ENCODE peak calls at places on chromosome 9, in eight cellular contexts. One of them, this sample, is unnamed.

GRCh38 chr9:22992781-22993180 is 546.2 kb downstream of the DMRTA1 start:
- DNase-seq in fibroblast of the aortic adventitia: no peak
- DNase-seq in kidney: no peak
- DNase-seq in pancreas: no peak
- DNase-seq in H9: no peak
- DNase-seq in PC-9: no peak
- DNase-seq in fibroblast of mammary gland: peak
- DNase-seq in right atrium auricular region: no peak
- DNase-seq in this sample: no peak

GRCh38 chr9:6413365-6414263 is 615 bp downstream of the UHRF2 start:
- DNase-seq in fibroblast of the aortic adventitia: no peak
- DNase-seq in kidney: peak
- DNase-seq in pancreas: peak
- DNase-seq in H9: peak
- DNase-seq in PC-9: no peak
- DNase-seq in fibroblast of mammary gland: peak
- DNase-seq in right atrium auricular region: no peak
- DNase-seq in this sample: peak

GRCh38 chr9:134010310-134010709 is 15.0 kb upstream of the BRD3OS start:
- DNase-seq in fibroblast of the aortic adventitia: no peak
- DNase-seq in kidney: peak
- DNase-seq in pancreas: no peak
- DNase-seq in H9: no peak
- DNase-seq in PC-9: no peak
- DNase-seq in fibroblast of mammary gland: no peak
- DNase-seq in right atrium auricular region: no peak
- DNase-seq in this sample: no peak

GRCh38 chr9:125761685-125762084 is 14.5 kb downstream of the PBX3 start:
- DNase-seq in fibroblast of the aortic adventitia: no peak
- DNase-seq in kidney: no peak
- DNase-seq in pancreas: no peak
- DNase-seq in H9: no peak
- DNase-seq in PC-9: no peak
- DNase-seq in fibroblast of mammary gland: no peak
- DNase-seq in right atrium auricular region: no peak
- DNase-seq in this sample: no peak

GRCh38 chr9:30103647-30104394 is 2280.6 kb upstream of the ACO1 start:
- DNase-seq in fibroblast of the aortic adventitia: no peak
- DNase-seq in kidney: no peak
- DNase-seq in pancreas: no peak
- DNase-seq in H9: no peak
- DNase-seq in PC-9: no peak
- DNase-seq in fibroblast of mammary gland: no peak
- DNase-seq in right atrium auricular region: no peak
- DNase-seq in this sample: no peak

GRCh38 chr9:90546200-90546599 is 96.4 kb downstream of the DIRAS2 start:
- DNase-seq in fibroblast of the aortic adventitia: peak
- DNase-seq in kidney: no peak
- DNase-seq in pancreas: no peak
- DNase-seq in H9: no peak
- DNase-seq in PC-9: peak
- DNase-seq in fibroblast of mammary gland: peak
- DNase-seq in right atrium auricular region: no peak
- DNase-seq in this sample: peak

GRCh38 chr9:75979362-75979761 is 88.9 kb downstream of the PCSK5 start:
- DNase-seq in fibroblast of the aortic adventitia: no peak
- DNase-seq in kidney: no peak
- DNase-seq in pancreas: no peak
- DNase-seq in H9: peak
- DNase-seq in PC-9: no peak
- DNase-seq in fibroblast of mammary gland: peak
- DNase-seq in right atrium auricular region: no peak
- DNase-seq in this sample: no peak

GRCh38 chr9:17137576-17137975 is 2.7 kb downstream of the CNTLN start:
- DNase-seq in fibroblast of the aortic adventitia: peak
- DNase-seq in kidney: no peak
- DNase-seq in pancreas: no peak
- DNase-seq in H9: no peak
- DNase-seq in PC-9: no peak
- DNase-seq in fibroblast of mammary gland: peak
- DNase-seq in right atrium auricular region: no peak
- DNase-seq in this sample: no peak

GRCh38 chr9:32992596-32993238 is 8.7 kb downstream of the APTX start:
- DNase-seq in fibroblast of the aortic adventitia: peak
- DNase-seq in kidney: no peak
- DNase-seq in pancreas: no peak
- DNase-seq in H9: no peak
- DNase-seq in PC-9: no peak
- DNase-seq in fibroblast of mammary gland: peak
- DNase-seq in right atrium auricular region: no peak
- DNase-seq in this sample: no peak

GRCh38 chr9:3181049-3181953 is 337.4 kb upstream of the PUM3 start:
- DNase-seq in fibroblast of the aortic adventitia: peak
- DNase-seq in kidney: peak
- DNase-seq in pancreas: peak
- DNase-seq in H9: peak
- DNase-seq in PC-9: no peak
- DNase-seq in fibroblast of mammary gland: peak
- DNase-seq in right atrium auricular region: no peak
- DNase-seq in this sample: peak

GRCh38 chr9:29691758-29692407 is 2118.6 kb upstream of the C9orf72 start:
- DNase-seq in fibroblast of the aortic adventitia: peak
- DNase-seq in kidney: no peak
- DNase-seq in pancreas: peak
- DNase-seq in H9: peak
- DNase-seq in PC-9: no peak
- DNase-seq in fibroblast of mammary gland: peak
- DNase-seq in right atrium auricular region: no peak
- DNase-seq in this sample: peak

GRCh38 chr9:76877961-76878360 is 28.0 kb downstream of the PRUNE2 start:
- DNase-seq in fibroblast of the aortic adventitia: no peak
- DNase-seq in kidney: no peak
- DNase-seq in pancreas: no peak
- DNase-seq in H9: no peak
- DNase-seq in PC-9: no peak
- DNase-seq in fibroblast of mammary gland: peak
- DNase-seq in right atrium auricular region: no peak
- DNase-seq in this sample: no peak

GRCh38 chr9:110875275-110875674 is 163.0 kb downstream of the LPAR1 start:
- DNase-seq in fibroblast of the aortic adventitia: no peak
- DNase-seq in kidney: no peak
- DNase-seq in pancreas: no peak
- DNase-seq in H9: peak
- DNase-seq in PC-9: no peak
- DNase-seq in fibroblast of mammary gland: no peak
- DNase-seq in right atrium auricular region: peak
- DNase-seq in this sample: peak

GRCh38 chr9:114001410-114001685 is 76.8 kb downstream of the AMBP start:
- DNase-seq in fibroblast of the aortic adventitia: no peak
- DNase-seq in kidney: no peak
- DNase-seq in pancreas: no peak
- DNase-seq in H9: no peak
- DNase-seq in PC-9: no peak
- DNase-seq in fibroblast of mammary gland: no peak
- DNase-seq in right atrium auricular region: no peak
- DNase-seq in this sample: no peak

DNA sequence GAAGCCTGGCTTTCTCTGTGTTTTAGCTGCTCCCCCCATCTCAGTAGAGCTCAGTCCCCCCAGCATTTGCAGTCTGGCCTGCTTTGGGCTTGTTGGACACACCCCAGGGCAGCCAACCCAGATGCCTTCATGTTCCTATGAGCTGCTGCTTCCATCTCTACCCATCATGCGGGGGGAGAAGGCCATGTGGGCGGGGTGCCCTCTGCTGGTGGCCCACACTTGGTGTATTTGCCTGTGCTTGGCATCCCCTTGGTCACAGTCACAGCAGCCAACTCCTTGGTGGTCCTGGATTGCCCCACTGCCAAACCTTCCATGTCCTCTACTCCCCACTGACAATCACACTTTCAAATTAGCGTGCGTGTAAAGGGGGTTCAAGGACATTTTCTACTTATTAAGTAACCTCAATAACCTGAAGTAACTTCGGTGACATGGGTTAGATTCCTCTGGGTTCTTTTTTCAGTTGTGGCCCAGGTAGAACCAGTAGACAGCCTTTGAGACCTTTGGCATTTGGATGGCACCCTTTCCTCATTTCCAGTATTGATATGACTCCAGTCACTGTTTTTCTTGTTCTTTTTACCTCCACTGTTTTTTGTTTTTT is 42.8 kb downstream of the SNX30 start:
- DNase-seq in fibroblast of the aortic adventitia: peak
- DNase-seq in kidney: peak
- DNase-seq in pancreas: peak
- DNase-seq in H9: peak
- DNase-seq in PC-9: no peak
- DNase-seq in fibroblast of mammary gland: peak
- DNase-seq in right atrium auricular region: peak
- DNase-seq in this sample: peak
- TF ChIP-seq CTCF in fibroblast of the aortic adventitia: peak
- TF ChIP-seq CTCF in kidney: peak
- TF ChIP-seq CTCF in pancreas: no peak
- TF ChIP-seq CTCF in H9: peak
- TF ChIP-seq CTCF in PC-9: peak
- TF ChIP-seq CTCF in fibroblast of mammary gland: peak
- TF ChIP-seq CTCF in right atrium auricular region: peak
- TF ChIP-seq CTCF in this sample: peak

GRCh38 chr9:118170032-118170955 is 466.1 kb downstream of the TLR4 start:
- DNase-seq in fibroblast of the aortic adventitia: peak
- DNase-seq in kidney: peak
- DNase-seq in pancreas: no peak
- DNase-seq in H9: peak
- DNase-seq in PC-9: no peak
- DNase-seq in fibroblast of mammary gland: peak
- DNase-seq in right atrium auricular region: no peak
- DNase-seq in this sample: peak
- TF ChIP-seq CTCF in fibroblast of the aortic adventitia: peak
- TF ChIP-seq CTCF in kidney: no peak
- TF ChIP-seq CTCF in pancreas: no peak
- TF ChIP-seq CTCF in H9: peak
- TF ChIP-seq CTCF in PC-9: peak
- TF ChIP-seq CTCF in fibroblast of mammary gland: peak
- TF ChIP-seq CTCF in right atrium auricular region: peak
- TF ChIP-seq CTCF in this sample: peak

GRCh38 chr9:35713578-35713977 is 18.4 kb downstream of the TLN1 start:
- DNase-seq in fibroblast of the aortic adventitia: no peak
- DNase-seq in kidney: no peak
- DNase-seq in pancreas: no peak
- DNase-seq in H9: no peak
- DNase-seq in PC-9: no peak
- DNase-seq in fibroblast of mammary gland: no peak
- DNase-seq in right atrium auricular region: no peak
- DNase-seq in this sample: no peak

GRCh38 chr9:35714123-35714522 is 17.9 kb downstream of the TLN1 start:
- DNase-seq in fibroblast of the aortic adventitia: no peak
- DNase-seq in kidney: peak
- DNase-seq in pancreas: no peak
- DNase-seq in H9: no peak
- DNase-seq in PC-9: no peak
- DNase-seq in fibroblast of mammary gland: no peak
- DNase-seq in right atrium auricular region: no peak
- DNase-seq in this sample: no peak

GRCh38 chr9:35710818-35711500 is 21.0 kb downstream of the TLN1 start:
- DNase-seq in fibroblast of the aortic adventitia: no peak
- DNase-seq in kidney: peak
- DNase-seq in pancreas: no peak
- DNase-seq in H9: no peak
- DNase-seq in PC-9: no peak
- DNase-seq in fibroblast of mammary gland: no peak
- DNase-seq in right atrium auricular region: no peak
- DNase-seq in this sample: no peak

GRCh38 chr9:35712762-35713400 is 19.1 kb downstream of the TLN1 start:
- DNase-seq in fibroblast of the aortic adventitia: no peak
- DNase-seq in kidney: peak
- DNase-seq in pancreas: no peak
- DNase-seq in H9: peak
- DNase-seq in PC-9: no peak
- DNase-seq in fibroblast of mammary gland: no peak
- DNase-seq in right atrium auricular region: no peak
- DNase-seq in this sample: no peak

GRCh38 chr9:35711501-35712428 is 20.2 kb downstream of the TLN1 start:
- DNase-seq in fibroblast of the aortic adventitia: no peak
- DNase-seq in kidney: peak
- DNase-seq in pancreas: no peak
- DNase-seq in H9: no peak
- DNase-seq in PC-9: peak
- DNase-seq in fibroblast of mammary gland: no peak
- DNase-seq in right atrium auricular region: no peak
- DNase-seq in this sample: no peak
- TF ChIP-seq CTCF in fibroblast of the aortic adventitia: no peak
- TF ChIP-seq CTCF in kidney: no peak
- TF ChIP-seq CTCF in pancreas: no peak
- TF ChIP-seq CTCF in H9: no peak
- TF ChIP-seq CTCF in PC-9: no peak
- TF ChIP-seq CTCF in fibroblast of mammary gland: no peak
- TF ChIP-seq CTCF in right atrium auricular region: no peak
- TF ChIP-seq CTCF in this sample: no peak

GRCh38 chr9:136290508-136291000 is 13.3 kb downstream of the CCDC187 start:
- DNase-seq in fibroblast of the aortic adventitia: no peak
- DNase-seq in kidney: peak
- DNase-seq in pancreas: peak
- DNase-seq in H9: no peak
- DNase-seq in PC-9: no peak
- DNase-seq in fibroblast of mammary gland: no peak
- DNase-seq in right atrium auricular region: no peak
- DNase-seq in this sample: no peak

GRCh38 chr9:136291306-136292025 is 12.4 kb downstream of the CCDC187 start:
- DNase-seq in fibroblast of the aortic adventitia: no peak
- DNase-seq in kidney: peak
- DNase-seq in pancreas: no peak
- DNase-seq in H9: no peak
- DNase-seq in PC-9: no peak
- DNase-seq in fibroblast of mammary gland: no peak
- DNase-seq in right atrium auricular region: no peak
- DNase-seq in this sample: no peak

GRCh38 chr9:136292591-136293448 is 11.1 kb downstream of the CCDC187 start:
- DNase-seq in fibroblast of the aortic adventitia: no peak
- DNase-seq in kidney: peak
- DNase-seq in pancreas: peak
- DNase-seq in H9: no peak
- DNase-seq in PC-9: no peak
- DNase-seq in fibroblast of mammary gland: no peak
- DNase-seq in right atrium auricular region: no peak
- DNase-seq in this sample: no peak

GRCh38 chr9:136293476-136294077 is 10.3 kb downstream of the CCDC187 start:
- DNase-seq in fibroblast of the aortic adventitia: no peak
- DNase-seq in kidney: peak
- DNase-seq in pancreas: no peak
- DNase-seq in H9: no peak
- DNase-seq in PC-9: no peak
- DNase-seq in fibroblast of mammary gland: no peak
- DNase-seq in right atrium auricular region: no peak
- DNase-seq in this sample: no peak

DNA sequence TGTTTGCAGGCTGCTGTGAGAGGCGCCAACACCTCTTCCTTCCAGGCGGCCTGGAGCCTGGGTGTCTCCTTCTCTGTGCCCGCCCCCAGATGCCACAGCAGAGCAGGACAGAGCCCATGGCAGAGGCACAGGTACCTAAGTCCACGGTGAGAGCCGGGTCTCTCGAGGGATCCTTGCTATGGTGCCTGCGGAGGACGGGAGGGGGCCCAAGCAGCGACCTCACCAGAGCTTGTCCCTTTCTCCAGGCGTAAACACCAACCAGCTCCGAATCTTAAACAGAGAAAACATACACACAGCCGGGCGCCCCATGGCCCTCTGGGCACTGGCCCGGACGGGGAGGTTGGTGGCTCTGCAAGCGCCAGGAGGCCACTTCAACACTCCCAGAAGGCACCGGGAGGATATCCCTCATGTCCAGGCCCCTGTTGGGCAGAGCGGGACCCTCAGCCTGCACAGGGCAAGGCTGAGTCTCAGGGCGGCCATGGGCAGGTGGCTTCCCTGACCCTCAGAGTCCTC is 11.8 kb downstream of the CCDC187 start:
- DNase-seq in fibroblast of the aortic adventitia: no peak
- DNase-seq in kidney: peak
- DNase-seq in pancreas: peak
- DNase-seq in H9: no peak
- DNase-seq in PC-9: no peak
- DNase-seq in fibroblast of mammary gland: no peak
- DNase-seq in right atrium auricular region: no peak
- DNase-seq in this sample: no peak
- TF ChIP-seq CTCF in fibroblast of the aortic adventitia: no peak
- TF ChIP-seq CTCF in kidney: no peak
- TF ChIP-seq CTCF in pancreas: no peak
- TF ChIP-seq CTCF in H9: no peak
- TF ChIP-seq CTCF in PC-9: no peak
- TF ChIP-seq CTCF in fibroblast of mammary gland: no peak
- TF ChIP-seq CTCF in right atrium auricular region: no peak
- TF ChIP-seq CTCF in this sample: no peak